ENCODE peak calls at places on chromosomes 7 and 10, in ten cellular contexts. One of them, this sample, is unnamed.

GRCh38 chr7:92763636-92764423 is 72.5 kb downstream of the CDK6 start:
- DNase-seq in astrocyte of the hippocampus: peak; percentile 61
- DNase-seq in AG08396: peak; percentile 11
- DNase-seq in breast epithelium: no peak
- DNase-seq in iPS-NIHi11: peak; percentile 76
- DNase-seq in omental fat pad: no peak
- DNase-seq in central memory CD4-positive, alpha-beta T cell: no peak
- DNase-seq in EL: peak; percentile 83
- DNase-seq in stimulated activated CD4-positive, alpha-beta T cell treated with anti-CD3 and anti-CD28 coated beads, Interleukin-1b, Interleukin-23, amount 100 ng/mL, for 1 hour: no peak
- DNase-seq in right atrium auricular region: no peak
- DNase-seq in this sample: no peak

GRCh38 chr7:37916673-37917660 is at the start of gene SFRP4:
- DNase-seq in EL: peak; percentile 27
- DNase-seq in omental fat pad: no peak
- DNase-seq in astrocyte of the hippocampus: peak; percentile 89
- DNase-seq in breast epithelium: no peak
- DNase-seq in AG08396: peak; percentile 50
- DNase-seq in right atrium auricular region: no peak
- DNase-seq in central memory CD4-positive, alpha-beta T cell: no peak
- DNase-seq in stimulated activated CD4-positive, alpha-beta T cell treated with anti-CD3 and anti-CD28 coated beads, Interleukin-1b, Interleukin-23, amount 100 ng/mL, for 1 hour: no peak
- DNase-seq in iPS-NIHi11: peak; percentile 63
- DNase-seq in this sample: no peak

GRCh38 chr10:126423779-126424491 is 35.7 kb upstream of the ADAM12 start:
- DNase-seq in right atrium auricular region: no peak
- DNase-seq in astrocyte of the hippocampus: no peak
- DNase-seq in EL: no peak
- DNase-seq in omental fat pad: no peak
- DNase-seq in iPS-NIHi11: no peak
- DNase-seq in stimulated activated CD4-positive, alpha-beta T cell treated with anti-CD3 and anti-CD28 coated beads, Interleukin-1b, Interleukin-23, amount 100 ng/mL, for 1 hour: no peak
- DNase-seq in breast epithelium: no peak
- DNase-seq in central memory CD4-positive, alpha-beta T cell: no peak
- DNase-seq in AG08396: no peak
- DNase-seq in this sample: no peak

GRCh38 chr10:78350286-78350685 is 316.6 kb downstream of the RPS24 start:
- DNase-seq in right atrium auricular region: no peak
- DNase-seq in astrocyte of the hippocampus: no peak
- DNase-seq in omental fat pad: peak; percentile 17
- DNase-seq in EL: no peak
- DNase-seq in stimulated activated CD4-positive, alpha-beta T cell treated with anti-CD3 and anti-CD28 coated beads, Interleukin-1b, Interleukin-23, amount 100 ng/mL, for 1 hour: no peak
- DNase-seq in central memory CD4-positive, alpha-beta T cell: no peak
- DNase-seq in AG08396: no peak
- DNase-seq in iPS-NIHi11: no peak
- DNase-seq in breast epithelium: no peak
- DNase-seq in this sample: no peak

GRCh38 chr10:72083234-72084093 is 4.9 kb downstream of the SPOCK2 start:
- DNase-seq in central memory CD4-positive, alpha-beta T cell: peak; percentile 69
- DNase-seq in right atrium auricular region: no peak
- DNase-seq in breast epithelium: no peak
- DNase-seq in iPS-NIHi11: no peak
- DNase-seq in stimulated activated CD4-positive, alpha-beta T cell treated with anti-CD3 and anti-CD28 coated beads, Interleukin-1b, Interleukin-23, amount 100 ng/mL, for 1 hour: no peak
- DNase-seq in AG08396: no peak
- DNase-seq in astrocyte of the hippocampus: no peak
- DNase-seq in EL: no peak
- DNase-seq in omental fat pad: peak; percentile 16
- DNase-seq in this sample: no peak

GRCh38 chr7:114944742-114945625 is 23.1 kb downstream of the MDFIC start:
- DNase-seq in right atrium auricular region: peak; percentile 89
- DNase-seq in central memory CD4-positive, alpha-beta T cell: no peak
- DNase-seq in breast epithelium: no peak
- DNase-seq in AG08396: peak; percentile 83
- DNase-seq in iPS-NIHi11: peak; percentile 48
- DNase-seq in stimulated activated CD4-positive, alpha-beta T cell treated with anti-CD3 and anti-CD28 coated beads, Interleukin-1b, Interleukin-23, amount 100 ng/mL, for 1 hour: no peak
- DNase-seq in astrocyte of the hippocampus: peak; percentile 71
- DNase-seq in EL: peak; percentile 74
- DNase-seq in omental fat pad: no peak
- DNase-seq in this sample: no peak

GRCh38 chr7:151897201-151897711 is 20.3 kb upstream of the PRKAG2 start:
- DNase-seq in astrocyte of the hippocampus: peak; percentile 18
- DNase-seq in breast epithelium: no peak
- DNase-seq in iPS-NIHi11: peak; percentile 53
- DNase-seq in omental fat pad: no peak
- DNase-seq in central memory CD4-positive, alpha-beta T cell: no peak
- DNase-seq in right atrium auricular region: no peak
- DNase-seq in EL: no peak
- DNase-seq in AG08396: no peak
- DNase-seq in stimulated activated CD4-positive, alpha-beta T cell treated with anti-CD3 and anti-CD28 coated beads, Interleukin-1b, Interleukin-23, amount 100 ng/mL, for 1 hour: no peak
- DNase-seq in this sample: no peak

GRCh38 chr10:112250555-112250954 is 32.6 kb upstream of the TECTB start:
- DNase-seq in EL: peak; percentile 85
- DNase-seq in AG08396: peak; percentile 20
- DNase-seq in right atrium auricular region: no peak
- DNase-seq in breast epithelium: no peak
- DNase-seq in stimulated activated CD4-positive, alpha-beta T cell treated with anti-CD3 and anti-CD28 coated beads, Interleukin-1b, Interleukin-23, amount 100 ng/mL, for 1 hour: no peak
- DNase-seq in omental fat pad: no peak
- DNase-seq in astrocyte of the hippocampus: no peak
- DNase-seq in central memory CD4-positive, alpha-beta T cell: no peak
- DNase-seq in iPS-NIHi11: no peak
- DNase-seq in this sample: no peak

GRCh38 chr10:50992356-50992866 is 81.9 kb upstream of the PRKG1 start:
- DNase-seq in central memory CD4-positive, alpha-beta T cell: no peak
- DNase-seq in right atrium auricular region: no peak
- DNase-seq in breast epithelium: no peak
- DNase-seq in stimulated activated CD4-positive, alpha-beta T cell treated with anti-CD3 and anti-CD28 coated beads, Interleukin-1b, Interleukin-23, amount 100 ng/mL, for 1 hour: no peak
- DNase-seq in iPS-NIHi11: peak; percentile 33
- DNase-seq in EL: no peak
- DNase-seq in AG08396: peak; percentile 11
- DNase-seq in astrocyte of the hippocampus: no peak
- DNase-seq in omental fat pad: no peak
- DNase-seq in this sample: no peak